ENCODE peak calls at places on chromosomes 4 and X, in six cellular contexts. D is ovary, B is transverse colon, Z is suprapubic skin, L is stomach, O is esophagus muscularis mucosa. H is an unnamed sample.

GRCh38 chr4:36386691-36387090 is 105.3 kb downstream of the DTHD1 start:
- DNase-seq in D (no peak), B (no peak), Z (no peak), L (no peak), O (no peak), H (no peak)

GRCh38 chrX:149540621-149541520 is at the start of gene EOLA1:
- DNase-seq in D (peak), B (peak), Z (peak), L (peak), O (peak), H (peak)

GRCh38 chr4:158280856-158281255 is 70.6 kb downstream of the TMEM144 start:
- DNase-seq in D (no peak), B (no peak), Z (no peak), L (no peak), O (no peak), H (no peak)

GRCh38 chrX:16665089-16665488 is 15.1 kb downstream of the S100G start:
- DNase-seq in D (no peak), B (no peak), Z (no peak), L (no peak), O (no peak), H (no peak)

GRCh38 chr4:121018543-121018942 is 53.8 kb downstream of the NDNF start:
- DNase-seq in D (no peak), B (no peak), Z (no peak), L (no peak), O (no peak), H (no peak)

GRCh38 chr4:94995684-94996394 is 238.1 kb downstream of the BMPR1B start:
- DNase-seq in D (no peak), B (no peak), Z (no peak), L (no peak), O (no peak), H (no peak)

GRCh38 chrX:3142259-3143042 is 101.2 kb downstream of the ARSF start:
- DNase-seq in D (no peak), B (no peak), Z (no peak), L (no peak), O (no peak), H (no peak)

GRCh38 chrX:636971-637659 is 6.5 kb downstream of the SHOX start:
- DNase-seq in D (no peak), B (no peak), Z (no peak), L (peak), O (no peak), H (peak)

GRCh38 chrX:107628662-107629532 is 587 bp downstream of the PRPS1 start:
- DNase-seq in D (peak), B (peak), Z (no peak), L (no peak), O (no peak), H (no peak)

GRCh38 chrX:9573282-9574106 is 108.6 kb downstream of the TBL1X start:
- DNase-seq in D (no peak), B (no peak), Z (no peak), L (no peak), O (no peak), H (no peak)

GRCh38 chr4:149047368-149047767 is 605.2 kb upstream of the NR3C2 start:
- DNase-seq in D (no peak), B (no peak), Z (no peak), L (no peak), O (no peak), H (no peak)

GRCh38 chr4:1331591-1332353 is 15.2 kb upstream of the UVSSA start:
- DNase-seq in D (no peak), B (no peak), Z (no peak), L (no peak), O (no peak), H (no peak)

GRCh38 chrX:24145340-24146186 is 4.0 kb upstream of the ZFX start:
- DNase-seq in D (no peak), B (no peak), Z (no peak), L (no peak), O (no peak), H (no peak)

GRCh38 chrX:147899715-147900114 is 12.0 kb upstream of the FMR1 start:
- DNase-seq in D (no peak), B (no peak), Z (no peak), L (no peak), O (no peak), H (no peak)

GRCh38 chr4:16707874-16708273 is 190.6 kb downstream of the LDB2 start:
- DNase-seq in D (no peak), B (no peak), Z (no peak), L (no peak), O (no peak), H (no peak)

GRCh38 chr4:24778427-24779225 is 16.7 kb upstream of the SOD3 start:
- DNase-seq in D (peak), B (peak), Z (no peak), L (no peak), O (peak), H (peak)

GRCh38 chr4:155582971-155583437 is 83.6 kb upstream of the GUCY1A1 start:
- DNase-seq in D (no peak), B (no peak), Z (no peak), L (no peak), O (no peak), H (no peak)

GRCh38 chr4:183407635-183408463 is 36.6 kb upstream of the CDKN2AIP start:
- DNase-seq in D (no peak), B (no peak), Z (no peak), L (no peak), O (no peak), H (no peak)

GRCh38 chrX:22060451-22060940 is 28.4 kb downstream of the PHEX start:
- DNase-seq in D (no peak), B (no peak), Z (no peak), L (no peak), O (no peak), H (no peak)

GRCh38 chr4:79923290-79923689 is 149.7 kb downstream of the ANTXR2 start:
- DNase-seq in D (no peak), B (no peak), Z (no peak), L (no peak), O (no peak), H (no peak)

GRCh38 chrX:25003066-25003849 is 12.5 kb downstream of the ARX start:
- DNase-seq in D (peak), B (no peak), Z (no peak), L (no peak), O (no peak), H (no peak)

GRCh38 chr4:98873059-98873458 is 55.9 kb downstream of the EIF4E start:
- DNase-seq in D (no peak), B (no peak), Z (no peak), L (no peak), O (no peak), H (no peak)

GRCh38 chr4:108240356-108240755 is 71.6 kb upstream of the LEF1 start:
- DNase-seq in D (no peak), B (no peak), Z (no peak), L (no peak), O (no peak), H (no peak)

GRCh38 chr4:43132010-43132582 is 239.6 kb downstream of the GRXCR1 start:
- DNase-seq in D (peak), B (peak), Z (no peak), L (peak), O (no peak), H (no peak)

GRCh38 chrX:153708415-153708814 is 15.8 kb downstream of the BCAP31 start:
- DNase-seq in D (peak), B (peak), Z (peak), L (peak), O (no peak), H (no peak)

GRCh38 chr4:67054901-67055300 is 490.4 kb downstream of the CENPC start:
- DNase-seq in D (no peak), B (no peak), Z (no peak), L (no peak), O (no peak), H (no peak)

GRCh38 chrX:20144491-20144890 is 2.9 kb upstream of the EIF1AX start:
- DNase-seq in D (no peak), B (no peak), Z (no peak), L (no peak), O (no peak), H (no peak)

GRCh38 chr4:26235500-26235899 is 85.3 kb upstream of the RBPJ start:
- DNase-seq in D (no peak), B (peak), Z (no peak), L (peak), O (no peak), H (no peak)

GRCh38 chrX:102712967-102713677 is 874 bp downstream of the GPRASP2 start:
- DNase-seq in D (peak), B (peak), Z (no peak), L (peak), O (no peak), H (no peak)

GRCh38 chr4:128810331-128810870 is 901 bp downstream of the JADE1 start:
- DNase-seq in D (peak), B (peak), Z (peak), L (peak), O (no peak), H (no peak)

GRCh38 chr4:128812360-128812958 is 3.0 kb downstream of the JADE1 start:
- DNase-seq in D (no peak), B (no peak), Z (peak), L (peak), O (no peak), H (no peak)

GRCh38 chr4:128809477-128810330 is at the start of gene JADE1:
- DNase-seq in D (peak), B (peak), Z (peak), L (peak), O (peak), H (peak)

GRCh38 chr4:128811571-128812359 is 2.3 kb downstream of the JADE1 start:
- DNase-seq in D (peak), B (peak), Z (peak), L (peak), O (peak), H (no peak)

GRCh38 chr4:128810871-128811570 is 1.5 kb downstream of the JADE1 start:
- DNase-seq in D (peak), B (peak), Z (peak), L (peak), O (peak), H (no peak)
- TF ChIP-seq POLR2A in D (peak), B (peak), Z (no peak), L (no peak), O (peak), H (no peak)

DNA sequence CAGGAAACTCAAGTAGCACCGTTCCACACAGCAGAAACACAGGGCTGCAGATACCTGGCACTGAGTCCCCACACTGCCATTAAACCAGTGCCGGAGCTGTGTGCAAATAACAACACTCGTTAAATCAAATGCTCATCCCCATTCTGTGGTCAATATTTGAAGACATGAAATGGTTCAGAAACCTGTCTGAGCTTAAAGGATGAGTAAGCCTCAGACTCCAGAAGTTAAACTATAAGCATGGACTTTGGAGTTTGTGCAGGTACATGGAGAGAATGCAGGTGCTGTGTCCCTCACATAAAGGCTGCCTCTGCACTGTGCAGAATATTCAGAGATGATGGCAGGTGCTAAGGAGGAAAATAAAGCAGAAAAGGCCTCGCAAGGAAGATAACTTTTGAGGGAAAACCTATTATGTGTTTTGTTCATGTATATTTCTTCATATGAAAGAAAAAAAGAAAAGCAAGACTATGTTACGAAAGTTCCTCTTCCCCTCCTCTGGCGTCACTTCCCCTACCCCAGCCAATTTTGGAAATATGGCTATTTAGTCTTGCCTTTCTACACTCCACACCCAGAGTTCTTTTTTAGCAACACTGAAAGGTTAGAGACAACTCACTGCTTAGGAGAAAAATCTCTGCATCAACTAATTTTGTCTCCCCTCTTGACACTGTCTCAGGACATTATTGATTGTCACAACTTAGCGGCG is 4.6 kb downstream of the MPP1 start:
- DNase-seq in D (no peak), B (no peak), Z (no peak), L (no peak), O (no peak), H (no peak)
- H3K27ac ChIP-seq in D (no peak), B (peak), Z (no peak), L (peak), O (peak), H (no peak)

GRCh38 chr4:86848136-86848535 is 1.0 kb downstream of the SLC10A6 start:
- DNase-seq in D (no peak), B (no peak), Z (no peak), L (no peak), O (no peak), H (no peak)
- H3K4me3 ChIP-seq in D (no peak), B (no peak), Z (peak), L (peak), O (peak), H (peak)

DNA sequence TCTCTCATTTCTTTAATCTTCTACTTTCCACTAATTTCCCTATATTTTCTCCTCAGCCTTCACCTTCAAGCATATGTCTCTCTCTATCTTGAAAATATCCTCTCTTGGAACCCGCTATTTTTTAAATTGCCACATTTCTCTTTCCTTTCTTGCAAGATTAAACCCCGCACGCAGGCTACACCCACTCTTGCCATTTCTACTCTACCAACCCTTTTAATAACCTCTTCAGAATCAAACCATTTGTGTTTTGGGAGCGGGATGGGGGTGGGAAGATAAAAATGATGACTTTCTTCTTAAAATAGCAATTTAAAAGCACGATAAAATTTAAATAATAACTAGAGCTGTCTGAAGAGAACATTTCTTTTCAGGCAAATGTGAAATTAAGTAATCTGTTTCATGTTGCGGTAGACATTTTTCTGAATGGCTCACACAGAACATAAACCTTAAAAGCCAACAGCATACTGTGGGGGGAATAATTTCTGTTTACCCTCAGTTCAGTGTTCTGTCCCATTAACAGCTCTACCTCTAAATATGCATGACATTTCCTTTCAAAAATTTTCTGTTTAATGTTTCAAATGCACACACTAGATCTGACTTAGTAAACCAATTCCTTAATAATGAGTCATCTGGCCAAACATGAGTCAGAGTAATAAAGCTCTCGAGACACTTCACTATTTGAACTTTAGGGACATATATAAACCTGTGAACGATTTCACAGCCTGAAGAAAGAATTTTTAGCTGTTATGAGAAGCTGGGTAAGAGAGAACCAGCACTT is 20.5 kb downstream of the ARSJ start:
- DNase-seq in D (no peak), B (no peak), Z (no peak), L (no peak), O (no peak), H (no peak)
- TF ChIP-seq POLR2A in D (no peak), B (no peak), Z (no peak), L (no peak), O (no peak), H (no peak)

DNA sequence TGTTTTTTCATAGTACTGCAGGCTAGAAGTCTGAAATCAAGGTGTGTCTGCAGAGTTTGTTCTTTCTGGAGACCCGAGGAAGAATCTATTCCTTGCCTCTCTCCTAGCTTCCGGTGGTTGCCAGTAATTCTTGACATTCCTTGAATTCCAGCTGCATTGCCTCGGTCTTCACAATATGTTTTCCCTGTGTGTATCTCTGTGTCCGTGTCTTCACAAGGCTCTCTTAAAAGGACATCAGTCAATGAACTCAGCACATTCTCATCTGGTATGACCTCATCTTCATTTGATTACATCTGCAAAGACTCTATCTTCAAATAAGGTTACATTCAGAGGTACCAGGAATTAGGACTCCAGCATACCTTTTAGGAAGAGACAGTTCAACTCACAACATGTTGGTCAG is 163.4 kb downstream of the BANK1 start:
- DNase-seq in D (no peak), B (no peak), Z (no peak), L (no peak), O (no peak), H (no peak)
- H3K27ac ChIP-seq in D (no peak), B (no peak), Z (no peak), L (no peak), O (no peak), H (no peak)

H was measured in vagina.